ENCODE peak calls at places on chromosomes 16 and 17, in eight cellular contexts. B, H, D, J, Z, U, M and S are unnamed samples.

GRCh38 chr16:50616386-50616785 is 64.7 kb downstream of the SNX20 start:
- DNase-seq in B (no peak), H (no peak), D (no peak), J (no peak), Z (no peak), U (no peak), M (no peak), S (no peak)

GRCh38 chr17:3667366-3668278 is 756 bp downstream of the TAX1BP3 start:
- DNase-seq in B (peak; percentile 90), H (peak; percentile 92), D (peak; percentile 87), J (no peak), Z (peak; percentile 81), U (no peak), M (no peak), S (peak; percentile 91)

GRCh38 chr17:48588519-48588918 is 1.5 kb downstream of the HOXB3 start:
- DNase-seq in B (no peak), H (no peak), D (no peak), J (no peak), Z (no peak), U (no peak), M (no peak), S (peak; percentile 53)

GRCh38 chr16:82995286-82995926 is 368.6 kb downstream of the CDH13 start:
- DNase-seq in B (no peak), H (no peak), D (no peak), J (no peak), Z (no peak), U (no peak), M (no peak), S (no peak)

GRCh38 chr17:43830510-43831145 is 2.3 kb downstream of the MPP3 start:
- DNase-seq in B (no peak), H (no peak), D (no peak), J (no peak), Z (no peak), U (no peak), M (no peak), S (no peak)

GRCh38 chr17:37541880-37542675 is 52.4 kb downstream of the DUSP14 start:
- DNase-seq in B (no peak), H (no peak), D (no peak), J (no peak), Z (no peak), U (no peak), M (no peak), S (peak; percentile 83)

GRCh38 chr16:861446-861845 is 60.9 kb upstream of the GNG13 start:
- DNase-seq in B (no peak), H (no peak), D (no peak), J (no peak), Z (no peak), U (no peak), M (no peak), S (no peak)

GRCh38 chr16:86718118-86718517 is 139.8 kb downstream of the FOXL1 start:
- DNase-seq in B (peak; percentile 4), H (peak; percentile 23), D (no peak), J (no peak), Z (no peak), U (peak; percentile 3), M (no peak), S (peak; percentile 10)

GRCh38 chr17:17171991-17172939 is 33.9 kb downstream of the PLD6 start:
- DNase-seq in B (no peak), H (peak; percentile 25), D (peak; percentile 70), J (no peak), Z (no peak), U (no peak), M (no peak), S (no peak)

GRCh38 chr16:57017251-57017650 is 27.9 kb downstream of the NLRC5 start:
- DNase-seq in B (peak; percentile 25), H (peak; percentile 67), D (no peak), J (no peak), Z (no peak), U (no peak), M (no peak), S (peak; percentile 66)

GRCh38 chr17:31581022-31581483 is 189.6 kb downstream of the RAB11FIP4 start:
- DNase-seq in B (no peak), H (peak; percentile 78), D (no peak), J (no peak), Z (no peak), U (no peak), M (no peak), S (peak; percentile 68)

GRCh38 chr17:63454915-63455314 is 8.8 kb upstream of the CYB561 start:
- DNase-seq in B (no peak), H (no peak), D (no peak), J (no peak), Z (no peak), U (no peak), M (no peak), S (no peak)

GRCh38 chr17:63455417-63455816 is 9.3 kb upstream of the CYB561 start:
- DNase-seq in B (peak; percentile 51), H (peak; percentile 76), D (no peak), J (no peak), Z (no peak), U (no peak), M (no peak), S (no peak)

GRCh38 chr17:63451150-63451549 is 5.0 kb upstream of the CYB561 start:
- DNase-seq in B (no peak), H (no peak), D (no peak), J (no peak), Z (no peak), U (no peak), M (no peak), S (no peak)

GRCh38 chr17:63452091-63452978 is 6.2 kb upstream of the CYB561 start:
- DNase-seq in B (no peak), H (no peak), D (peak; percentile 14), J (no peak), Z (no peak), U (no peak), M (no peak), S (no peak)

DNA sequence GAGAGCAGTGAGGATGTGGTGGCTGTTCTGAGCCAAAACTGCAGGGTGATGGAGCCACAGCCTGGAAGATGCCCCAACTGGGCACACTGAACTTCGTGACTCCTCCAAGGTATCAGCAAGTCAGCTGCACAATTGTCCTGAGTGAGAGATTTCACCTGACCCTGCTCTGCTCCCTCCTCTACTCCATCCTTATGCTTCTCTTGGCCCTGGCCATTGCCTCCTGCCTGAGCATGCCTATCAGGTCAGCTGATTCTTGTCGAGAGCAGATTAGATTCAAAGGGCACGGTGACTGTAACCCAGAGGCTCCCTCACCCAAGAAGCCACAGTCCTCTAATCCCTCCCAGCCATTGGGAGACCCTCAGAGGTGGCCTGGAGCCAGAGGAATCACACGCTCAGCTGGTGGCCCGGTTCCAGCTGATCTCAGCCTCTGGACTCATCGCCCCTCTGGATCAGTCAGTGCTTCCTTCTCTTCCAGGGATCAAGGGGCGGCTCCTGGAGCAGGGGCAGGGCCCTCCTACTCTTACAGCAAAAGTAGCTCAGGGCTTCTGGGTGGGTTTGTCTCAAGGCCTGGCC is 7.0 kb upstream of the CYB561 start:
- DNase-seq in B (no peak), H (no peak), D (no peak), J (no peak), Z (no peak), U (no peak), M (no peak), S (no peak)
- H3K4me2 ChIP-seq in B (no peak overlapping the region), H (no peak overlapping the region), D (no peak overlapping the region), J (no peak overlapping the region), Z (peak overlapping the region; percentile 18), U (no peak overlapping the region), M (no peak overlapping the region), S (no peak overlapping the region)

GRCh38 chr16:9176547-9177418 is 85.3 kb downstream of the HAPSTR1 start:
- DNase-seq in B (no peak), H (no peak), D (no peak), J (no peak), Z (peak; percentile 55), U (no peak), M (no peak), S (no peak)

GRCh38 chr16:9183682-9184353 is 92.4 kb downstream of the HAPSTR1 start:
- DNase-seq in B (no peak), H (no peak), D (peak; percentile 44), J (no peak), Z (no peak), U (no peak), M (no peak), S (no peak)

DNA sequence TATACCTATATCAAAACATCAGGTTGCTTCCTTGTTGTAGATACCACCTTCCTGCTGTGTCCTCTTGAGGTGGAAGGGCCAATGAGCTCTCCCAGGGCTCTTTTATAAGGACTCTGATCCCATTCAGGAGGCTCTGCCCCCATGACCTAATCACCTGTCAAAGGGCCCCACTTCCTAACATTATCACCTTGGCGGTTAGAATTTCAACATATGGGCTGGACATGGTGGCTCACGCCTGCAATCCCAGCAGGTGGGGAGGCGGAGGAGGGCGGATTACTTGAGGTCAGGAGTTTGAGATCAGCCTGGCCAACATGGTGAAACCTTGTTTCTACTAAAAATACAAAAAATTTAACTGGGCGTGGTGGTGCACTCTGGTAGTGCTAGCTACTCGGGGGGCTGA is 86.4 kb downstream of the HAPSTR1 start:
- DNase-seq in B (no peak), H (no peak), D (no peak), J (no peak), Z (no peak), U (no peak), M (no peak), S (no peak)
- TF ChIP-seq POLR2A in B (no peak), H (no peak), D (no peak), J (no peak), Z (no peak), U (no peak), M (no peak), S (no peak)

GRCh38 chr17:79203657-79204056 is 129.0 kb downstream of the ENGASE start:
- DNase-seq in B (no peak), H (no peak), D (no peak), J (no peak), Z (no peak), U (no peak), M (no peak), S (no peak)

GRCh38 chr17:79201119-79201518 is 126.5 kb downstream of the ENGASE start:
- DNase-seq in B (no peak), H (no peak), D (no peak), J (no peak), Z (no peak), U (no peak), M (no peak), S (no peak)

GRCh38 chr17:79201536-79202227 is 127.1 kb downstream of the ENGASE start:
- DNase-seq in B (peak; percentile 22), H (no peak), D (no peak), J (no peak), Z (no peak), U (no peak), M (no peak), S (no peak)

GRCh38 chr17:79203016-79203415 is 128.4 kb downstream of the ENGASE start:
- DNase-seq in B (no peak), H (no peak), D (no peak), J (no peak), Z (no peak), U (no peak), M (no peak), S (no peak)

DNA sequence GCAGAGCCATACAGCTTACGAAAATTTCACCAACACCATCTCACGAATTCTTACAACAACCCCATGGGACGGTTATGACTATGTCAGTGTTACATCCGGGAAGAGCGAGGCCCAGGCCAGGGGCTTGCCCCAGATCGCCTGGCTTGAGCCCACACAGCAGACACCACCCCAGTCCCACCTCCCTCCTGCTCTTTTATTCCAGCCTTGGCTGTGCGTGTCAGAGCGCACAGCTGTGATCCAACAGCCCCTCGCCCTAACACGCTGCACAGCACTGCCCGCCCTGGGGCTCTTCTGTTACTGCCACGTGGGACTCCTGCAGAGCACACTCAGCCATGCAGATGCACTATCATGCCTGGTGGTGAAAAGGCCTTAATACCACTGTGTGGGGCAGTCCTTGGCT is 127.9 kb downstream of the ENGASE start:
- DNase-seq in B (no peak), H (no peak), D (no peak), J (no peak), Z (no peak), U (no peak), M (no peak), S (no peak)
- H3K4me2 ChIP-seq in B (peak overlapping the region; percentile 41), H (no peak overlapping the region), D (no peak overlapping the region), J (no peak overlapping the region), Z (no peak overlapping the region), U (no peak overlapping the region), M (no peak overlapping the region), S (no peak overlapping the region)

GRCh38 chr17:75845058-75845711 is 981 bp upstream of the UNC13D start:
- DNase-seq in B (peak; percentile 91), H (peak; percentile 70), D (peak; percentile 93), J (peak; percentile 96), Z (peak; percentile 86), U (peak; percentile 81), M (peak; percentile 57), S (peak; percentile 73)
- TF ChIP-seq POLR2A in B (no peak), H (no peak), D (peak; percentile 68), J (no peak), Z (no peak), U (peak; percentile 59), M (no peak), S (no peak)